ENCODE peak calls at places on chromosome 4, in seven cellular contexts. N is mesenchymal stem cell, T is fibroblast of mammary gland, R is NCI-H460, J is nucleus accumbens, S is pancreas, A is left ventricle myocardium superior. L is an unnamed sample.

GRCh38 chr4:78660559-78660958 is 109.0 kb downstream of the ANXA3 start:
- DNase-seq in T (peak), A (no peak), R (no peak), S (no peak), J (no peak), N (no peak), L (no peak)

GRCh38 chr4:76233967-76234678 is 17.4 kb upstream of the FAM47E start:
- DNase-seq in N (peak), J (no peak), S (no peak), A (no peak), T (no peak), R (no peak), L (no peak)

GRCh38 chr4:48141048-48141447 is 7.0 kb upstream of the TXK start:
- DNase-seq in A (no peak), T (peak), N (peak), S (no peak), J (no peak), R (peak), L (peak)

GRCh38 chr4:106565727-106566126 is 197.1 kb upstream of the GIMD1 start:
- DNase-seq in N (no peak), T (peak), J (no peak), A (no peak), R (no peak), S (no peak), L (peak)

GRCh38 chr4:26912810-26913209 is 52.2 kb downstream of the STIM2 start:
- DNase-seq in N (peak), T (no peak), A (no peak), S (no peak), J (no peak), R (no peak), L (no peak)

GRCh38 chr4:123481034-123481433 is 84.4 kb downstream of the SPRY1 start:
- DNase-seq in R (no peak), S (no peak), A (no peak), J (no peak), T (peak), N (peak), L (peak)

GRCh38 chr4:3463556-3464348 is 646 bp downstream of the DOK7 start:
- DNase-seq in A (peak), J (no peak), T (no peak), R (no peak), S (no peak), N (no peak), L (no peak)

GRCh38 chr4:78057135-78057599 is at the start of gene FRAS1:
- DNase-seq in S (peak), T (peak), A (peak), R (no peak), N (peak), J (no peak), L (peak)

GRCh38 chr4:183831689-183832088 is 73.4 kb upstream of the STOX2 start:
- DNase-seq in N (no peak), J (no peak), A (no peak), S (no peak), R (no peak), T (no peak), L (no peak)

GRCh38 chr4:180542445-180543100 is 1700.6 kb upstream of the TENM3 start:
- DNase-seq in N (peak), T (peak), R (peak), S (no peak), J (no peak), A (no peak), L (peak)

GRCh38 chr4:73726000-73726399 is 14.4 kb upstream of the CXCL8 start:
- DNase-seq in T (peak), J (no peak), A (no peak), R (peak), S (peak), N (peak), L (peak)

GRCh38 chr4:147755567-147756295 is 23.8 kb downstream of the ARHGAP10 start:
- DNase-seq in N (peak), R (no peak), J (no peak), T (peak), S (no peak), A (no peak), L (peak)

GRCh38 chr4:102169345-102169744 is 175.9 kb downstream of the SLC39A8 start:
- DNase-seq in S (no peak), T (no peak), A (no peak), N (peak), R (no peak), J (no peak), L (peak)

GRCh38 chr4:74109894-74110605 is 11.1 kb upstream of the CXCL2 start:
- DNase-seq in T (peak), A (no peak), R (peak), J (no peak), S (no peak), N (peak), L (peak)

GRCh38 chr4:132614682-132615081 is 534.4 kb upstream of the PCDH10 start:
- DNase-seq in J (no peak), N (peak), A (no peak), T (no peak), S (no peak), R (no peak), L (peak)

GRCh38 chr4:110514889-110515479 is 39.0 kb downstream of the ENPEP start:
- DNase-seq in R (peak), N (peak), A (no peak), J (no peak), T (peak), S (no peak), L (peak)

GRCh38 chr4:94446386-94446785 is 5.4 kb upstream of the PDLIM5 start:
- DNase-seq in T (peak), J (no peak), S (no peak), R (peak), A (no peak), N (peak), L (peak)

GRCh38 chr4:188534297-188534696 is 395.1 kb downstream of the TRIML1 start:
- DNase-seq in T (no peak), S (no peak), A (no peak), R (no peak), N (no peak), J (no peak), L (no peak)

GRCh38 chr4:159398236-159398638 is 295.4 kb downstream of the RAPGEF2 start:
- DNase-seq in R (no peak), S (no peak), J (no peak), T (peak), A (no peak), N (peak), L (peak)

GRCh38 chr4:139177888-139178609 is 1.0 kb upstream of the ELF2 start:
- DNase-seq in J (peak), A (peak), R (peak), N (peak), S (peak), T (peak), L (peak)

L was measured in fibroblast of lung.